ENCODE peak calls at places on chromosomes 13 and 19, in four cellular contexts. R, L, T and C are unnamed samples.

GRCh38 chr13:80084086-80084676 is 256.7 kb downstream of the SPRY2 start:
- DNase-seq in T (peak; percentile 10), L (no peak), R (no peak), C (no peak)

GRCh38 chr19:38657633-38658222 is 10.3 kb downstream of the ACTN4 start:
- DNase-seq in T (peak; percentile 95), L (no peak), R (no peak), C (no peak)

GRCh38 chr13:113848020-113848419 is 15.9 kb downstream of the GAS6 start:
- DNase-seq in L (no peak), R (peak; percentile 39), T (no peak), C (no peak)

GRCh38 chr19:44587863-44588752 is 25.3 kb upstream of the IGSF23 start:
- DNase-seq in T (peak; percentile 84), R (no peak), L (no peak), C (no peak)

GRCh38 chr13:44334751-44335150 is 38.9 kb upstream of the SERP2 start:
- DNase-seq in R (no peak), L (no peak), T (no peak), C (no peak)

GRCh38 chr13:93698016-93698613 is 471.5 kb downstream of the GPC6 start:
- DNase-seq in L (no peak), R (no peak), T (no peak), C (no peak)

GRCh38 chr13:39692650-39693438 is 37.4 kb downstream of the COG6 start:
- DNase-seq in T (no peak), R (no peak), L (no peak), C (no peak)

GRCh38 chr13:106418556-106418955 is 116.9 kb downstream of the EFNB2 start:
- DNase-seq in T (no peak), L (no peak), R (no peak), C (no peak)

GRCh38 chr13:43786766-43787517 is at the start of gene ENOX1:
- DNase-seq in T (peak; percentile 54), R (no peak), L (peak; percentile 84), C (no peak)

GRCh38 chr13:45391926-45392325 is 26.2 kb downstream of the SLC25A30 start:
- DNase-seq in T (no peak), L (no peak), R (no peak), C (no peak)

GRCh38 chr13:44617648-44618047 is 41.5 kb upstream of the TSC22D1 start:
- DNase-seq in R (no peak), L (no peak), T (no peak), C (no peak)

GRCh38 chr19:46728693-46729339 is 11.9 kb upstream of the PRKD2 start:
- DNase-seq in R (no peak), L (peak; percentile 77), T (peak; percentile 72), C (no peak)

GRCh38 chr13:95317037-95317989 is 16.1 kb upstream of the ABCC4 start:
- DNase-seq in R (no peak), T (no peak), L (peak; percentile 76), C (no peak)

GRCh38 chr13:87777395-87777794 is 106.2 kb downstream of the SLITRK5 start:
- DNase-seq in L (no peak), T (peak; percentile 26), R (no peak), C (no peak)

GRCh38 chr19:47446534-47447469 is 24.9 kb downstream of the SLC8A2 start:
- DNase-seq in T (peak; percentile 94), R (no peak), L (peak; percentile 64), C (no peak)

GRCh38 chr19:29263305-29264080 is 50.5 kb upstream of the UQCRFS1 start:
- DNase-seq in L (peak; percentile 69), T (peak; percentile 64), R (no peak), C (no peak)

GRCh38 chr19:31329819-31330218 is 19.4 kb downstream of the TSHZ3 start:
- DNase-seq in R (no peak), T (no peak), L (no peak), C (no peak)

GRCh38 chr19:53906211-53907192 is 2.6 kb upstream of the CACNG7 start:
- DNase-seq in R (no peak), L (peak; percentile 50), T (no peak), C (no peak)

GRCh38 chr19:2038284-2039081 is 12.6 kb downstream of the MKNK2 start:
- DNase-seq in R (no peak), T (no peak), L (no peak), C (no peak)

GRCh38 chr19:16449330-16449961 is 22.3 kb downstream of the EPS15L1 start:
- DNase-seq in L (no peak), R (no peak), T (no peak), C (no peak)

GRCh38 chr13:47351798-47352197 is 454.9 kb upstream of the HTR2A start:
- DNase-seq in L (no peak), R (no peak), T (no peak), C (no peak)

GRCh38 chr19:35253316-35254286 is 4.8 kb downstream of the LSR start:
- DNase-seq in T (no peak), L (no peak), R (no peak), C (no peak)

GRCh38 chr13:39538826-39539555 is 64.0 kb downstream of the LHFPL6 start:
- DNase-seq in R (no peak), L (no peak), T (no peak), C (no peak)

GRCh38 chr13:74819549-74819948 is 662.4 kb downstream of the TBC1D4 start:
- DNase-seq in L (no peak), R (no peak), T (no peak), C (no peak)

GRCh38 chr13:59745395-59745788 is 418.3 kb downstream of the DIAPH3 start:
- DNase-seq in R (no peak), L (no peak), T (no peak), C (no peak)

GRCh38 chr13:57634829-57635165 is 3.3 kb downstream of the PCDH17 start:
- DNase-seq in R (peak; percentile 49), L (peak; percentile 23), T (no peak), C (no peak)

GRCh38 chr19:3163230-3163886 is 15.2 kb upstream of the S1PR4 start:
- DNase-seq in R (peak; percentile 67), L (peak; percentile 66), T (peak; percentile 60), C (no peak)

GRCh38 chr19:30209617-30210600 is 162.3 kb upstream of the ZNF536 start:
- DNase-seq in T (no peak), L (no peak), R (no peak), C (no peak)

GRCh38 chr13:113458218-113459065 is 5.2 kb upstream of the ADPRHL1 start:
- DNase-seq in T (peak; percentile 21), L (peak; percentile 51), R (no peak), C (no peak)

GRCh38 chr19:14127929-14128509 is 8.4 kb downstream of the ASF1B start:
- DNase-seq in L (no peak), T (no peak), R (no peak), C (no peak)

GRCh38 chr19:2385053-2385721 is 25.1 kb downstream of the TMPRSS9 start:
- DNase-seq in L (peak; percentile 39), R (peak; percentile 78), T (peak; percentile 84), C (no peak)

GRCh38 chr13:114001331-114002008 is 27.6 kb upstream of the C13orf46 start:
- DNase-seq in L (no peak), R (no peak), T (no peak), C (no peak)

GRCh38 chr19:39247701-39248664 is 673 bp downstream of the IFNL4 start:
- DNase-seq in L (no peak), R (no peak), T (no peak), C (no peak)

GRCh38 chr19:16141043-16141442 is 2.4 kb upstream of the HSH2D start:
- DNase-seq in R (no peak), L (no peak), T (no peak), C (no peak)

GRCh38 chr13:26197298-26197697 is 24.8 kb downstream of the RNF6 start:
- DNase-seq in R (no peak), T (no peak), L (no peak), C (no peak)

GRCh38 chr13:26208292-26208691 is 13.8 kb downstream of the RNF6 start:
- DNase-seq in T (no peak), L (no peak), R (no peak), C (no peak)

GRCh38 chr13:26200811-26201210 is 21.3 kb downstream of the RNF6 start:
- DNase-seq in T (no peak), R (no peak), L (no peak), C (no peak)

GRCh38 chr13:26198116-26198515 is 24.0 kb downstream of the RNF6 start:
- DNase-seq in R (no peak), T (no peak), L (no peak), C (no peak)

DNA sequence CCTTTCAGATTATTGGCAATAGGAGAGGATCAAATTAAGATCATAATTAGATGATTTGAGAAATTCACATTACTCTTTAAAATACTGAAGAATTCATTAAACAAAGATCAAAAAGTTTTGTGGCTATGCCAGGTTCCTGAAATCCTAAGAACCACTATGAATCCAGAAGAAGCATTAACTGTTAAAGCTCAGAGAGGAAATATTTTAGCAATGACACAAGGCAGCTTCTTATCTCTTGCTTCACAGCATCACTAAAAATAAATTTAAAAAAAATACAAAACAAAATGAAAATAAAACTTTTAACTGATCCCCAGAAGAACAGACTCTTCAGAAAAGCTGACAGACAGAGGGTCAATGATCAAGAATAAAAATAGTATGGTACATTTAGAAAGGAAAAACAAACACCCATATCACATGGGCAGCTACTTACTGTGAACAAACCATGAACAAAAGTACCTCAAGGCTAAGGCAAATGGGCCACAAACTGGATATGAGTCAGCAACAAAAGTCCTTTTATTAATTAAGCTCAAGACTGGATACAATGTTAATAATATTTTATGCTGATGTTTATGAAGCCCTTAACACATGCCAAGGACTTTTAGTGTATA is 19.6 kb downstream of the RNF6 start:
- DNase-seq in L (no peak), T (no peak), R (no peak), C (no peak)
- H3K4me1 ChIP-seq in L (no peaks in the 10 kb centered on the region), T (no peaks in the 10 kb centered on the region), R (no peaks in the 10 kb centered on the region), C (no peaks in the 10 kb centered on the region)

GRCh38 chr19:50983625-50984292 is at the start of gene KLK7:
- DNase-seq in T (no peak), R (no peak), L (no peak), C (no peak)
- H3K4me3 ChIP-seq in T (no peak within 1 kb of the TSS), R (peak within 1 kb of the TSS; percentile 50), L (peak within 1 kb of the TSS; percentile 7), C (peak within 1 kb of the TSS; percentile 31)

DNA sequence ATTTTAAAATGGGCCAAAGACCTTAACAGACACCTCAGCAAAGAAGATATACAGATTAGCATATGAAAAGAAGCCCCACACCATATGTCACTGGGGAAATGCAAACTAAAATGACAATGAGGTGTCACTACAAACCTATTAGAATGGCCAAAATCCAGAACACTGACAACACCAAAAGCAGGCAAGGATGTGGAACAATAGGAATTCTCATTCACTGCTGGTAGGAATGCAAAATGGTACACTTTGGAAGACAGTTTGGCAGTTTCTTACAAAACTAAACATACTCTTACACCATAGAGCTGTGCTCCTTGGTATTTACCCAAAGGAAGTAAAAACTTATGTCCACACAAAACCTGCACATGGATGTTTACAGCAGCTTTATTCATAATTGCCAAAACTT is 23.1 kb downstream of the ELF1 start:
- DNase-seq in T (no peak), L (no peak), R (no peak), C (no peak)
- TF ChIP-seq POLR2A in T (no peak), L (no peak), R (no peak), C (no peak)

GRCh38 chr19:4877753-4878490 is 10.5 kb upstream of the PLIN3 start:
- DNase-seq in R (no peak), T (no peak), L (no peak), C (no peak)
- H3K4me1 ChIP-seq in R (no peaks in the 10 kb centered on the region), T (no peaks in the 10 kb centered on the region), L (peaks cover 8% of the 10 kb centered on the region), C (no peaks in the 10 kb centered on the region)

GRCh38 chr13:99984463-99985242 is 3.1 kb downstream of the ZIC2 start:
- DNase-seq in L (no peak), R (no peak), T (peak; percentile 40), C (no peak)

GRCh38 chr13:99982021-99982740 is 597 bp downstream of the ZIC2 start:
- DNase-seq in L (no peak), R (no peak), T (peak; percentile 51), C (no peak)

GRCh38 chr13:99984134-99984462 is 2.5 kb downstream of the ZIC2 start:
- DNase-seq in R (no peak), T (no peak), L (no peak), C (no peak)

GRCh38 chr13:99982741-99983400 is 1.3 kb downstream of the ZIC2 start:
- DNase-seq in R (no peak), T (no peak), L (no peak), C (no peak)

GRCh38 chr13:99983401-99984133 is 2.0 kb downstream of the ZIC2 start:
- DNase-seq in L (no peak), R (no peak), T (no peak), C (no peak)
- H3K4me3 ChIP-seq in L (no peak overlapping the region), R (no peak overlapping the region), T (peak overlapping the region; percentile 92), C (no peak overlapping the region)